ENCODE peak calls at places on chromosomes 7 and 10, in five cellular contexts. One of them, this sample, is unnamed.

GRCh38 chr10:120571256-120571655 is 114.2 kb downstream of the PLPP4 start:
- DNase-seq in activated CD8-positive, alpha-beta T cell treated with anti-CD3 and anti-CD28 coated beads for 36 hours: no peak
- DNase-seq in NCI-H1092: no peak
- DNase-seq in H9: no peak
- DNase-seq in Panc1: no peak
- DNase-seq in this sample: no peak

GRCh38 chr10:114631678-114632417 is 26.2 kb downstream of the ABLIM1 start:
- DNase-seq in activated CD8-positive, alpha-beta T cell treated with anti-CD3 and anti-CD28 coated beads for 36 hours: peak
- DNase-seq in Panc1: no peak
- DNase-seq in H9: peak
- DNase-seq in NCI-H1092: no peak
- DNase-seq in this sample: no peak

GRCh38 chr7:143892527-143893300 is 9.3 kb downstream of the TCAF1 start:
- DNase-seq in activated CD8-positive, alpha-beta T cell treated with anti-CD3 and anti-CD28 coated beads for 36 hours: no peak
- DNase-seq in NCI-H1092: no peak
- DNase-seq in H9: no peak
- DNase-seq in Panc1: no peak
- DNase-seq in this sample: no peak

GRCh38 chr10:72027498-72027897 is 60.9 kb downstream of the SPOCK2 start:
- DNase-seq in Panc1: no peak
- DNase-seq in activated CD8-positive, alpha-beta T cell treated with anti-CD3 and anti-CD28 coated beads for 36 hours: no peak
- DNase-seq in NCI-H1092: no peak
- DNase-seq in H9: no peak
- DNase-seq in this sample: no peak

GRCh38 chr10:18793951-18794350 is 134.7 kb downstream of the ARL5B start:
- DNase-seq in H9: no peak
- DNase-seq in activated CD8-positive, alpha-beta T cell treated with anti-CD3 and anti-CD28 coated beads for 36 hours: no peak
- DNase-seq in Panc1: no peak
- DNase-seq in NCI-H1092: no peak
- DNase-seq in this sample: peak

GRCh38 chr10:91036807-91037405 is 116.0 kb upstream of the ANKRD1 start:
- DNase-seq in activated CD8-positive, alpha-beta T cell treated with anti-CD3 and anti-CD28 coated beads for 36 hours: no peak
- DNase-seq in H9: no peak
- DNase-seq in Panc1: no peak
- DNase-seq in NCI-H1092: no peak
- DNase-seq in this sample: no peak

GRCh38 chr10:4067552-4068254 is 282.7 kb upstream of the KLF6 start:
- DNase-seq in Panc1: no peak
- DNase-seq in NCI-H1092: no peak
- DNase-seq in H9: no peak
- DNase-seq in activated CD8-positive, alpha-beta T cell treated with anti-CD3 and anti-CD28 coated beads for 36 hours: peak
- DNase-seq in this sample: no peak

GRCh38 chr7:102446387-102447156 is 13.2 kb downstream of the ORAI2 start:
- DNase-seq in Panc1: no peak
- DNase-seq in NCI-H1092: no peak
- DNase-seq in H9: no peak
- DNase-seq in activated CD8-positive, alpha-beta T cell treated with anti-CD3 and anti-CD28 coated beads for 36 hours: no peak
- DNase-seq in this sample: no peak

GRCh38 chr10:94010886-94011285 is 17.2 kb downstream of the PLCE1 start:
- DNase-seq in NCI-H1092: no peak
- DNase-seq in Panc1: no peak
- DNase-seq in H9: no peak
- DNase-seq in activated CD8-positive, alpha-beta T cell treated with anti-CD3 and anti-CD28 coated beads for 36 hours: no peak
- DNase-seq in this sample: no peak

GRCh38 chr10:27503498-27504006 is 552 bp upstream of the RAB18 start:
- DNase-seq in NCI-H1092: no peak
- DNase-seq in activated CD8-positive, alpha-beta T cell treated with anti-CD3 and anti-CD28 coated beads for 36 hours: no peak
- DNase-seq in Panc1: no peak
- DNase-seq in H9: no peak
- DNase-seq in this sample: no peak

GRCh38 chr10:25059990-25060389 is 43.6 kb downstream of the THNSL1 start:
- DNase-seq in Panc1: no peak
- DNase-seq in activated CD8-positive, alpha-beta T cell treated with anti-CD3 and anti-CD28 coated beads for 36 hours: no peak
- DNase-seq in NCI-H1092: no peak
- DNase-seq in H9: no peak
- DNase-seq in this sample: no peak

GRCh38 chr7:100516135-100516812 is 22.7 kb upstream of the AGFG2 start:
- DNase-seq in H9: no peak
- DNase-seq in NCI-H1092: no peak
- DNase-seq in Panc1: no peak
- DNase-seq in activated CD8-positive, alpha-beta T cell treated with anti-CD3 and anti-CD28 coated beads for 36 hours: peak
- DNase-seq in this sample: peak

GRCh38 chr7:95996886-95997285 is 224.5 kb downstream of the DYNC1I1 start:
- DNase-seq in Panc1: no peak
- DNase-seq in H9: no peak
- DNase-seq in NCI-H1092: no peak
- DNase-seq in activated CD8-positive, alpha-beta T cell treated with anti-CD3 and anti-CD28 coated beads for 36 hours: no peak
- DNase-seq in this sample: no peak

This sample was measured in DMS 273 treated with DMSO at 0.1 percent for 48 hours.